ENCODE peak calls at places on chromosomes 11 and 22, in four cellular contexts. F is A549, C is thyroid gland, V is uterus. S is an unnamed sample.

GRCh38 chr22:26800858-26801257 is 143.5 kb downstream of the MIAT start:
- DNase-seq in F (peak; percentile 44), C (no peak), V (no peak), S (no peak)

GRCh38 chr11:32145282-32145681 is 54.4 kb downstream of the RCN1 start:
- DNase-seq in C (no peak), V (no peak), F (no peak), S (no peak)

GRCh38 chr11:60169264-60169915 is 13.5 kb downstream of the MS4A6A start:
- DNase-seq in C (no peak), V (no peak), F (peak; percentile 39), S (no peak)

GRCh38 chr22:50030315-50031188 is 18.0 kb upstream of the IL17REL start:
- DNase-seq in F (peak; percentile 85), C (peak; percentile 75), V (peak; percentile 74), S (peak; percentile 77)

GRCh38 chr11:130578738-130579368 is 130.4 kb downstream of the ADAMTS15 start:
- DNase-seq in V (no peak), C (no peak), F (no peak), S (no peak)

GRCh38 chr11:27061078-27061477 is 20.5 kb downstream of the BBOX1 start:
- DNase-seq in C (no peak), F (no peak), V (no peak), S (no peak)

GRCh38 chr11:66323684-66324083 is 6.8 kb upstream of the CD248 start:
- DNase-seq in C (no peak), V (no peak), F (no peak), S (no peak)

GRCh38 chr11:132838621-132839020 is 693.7 kb downstream of the OPCML start:
- DNase-seq in F (no peak), V (no peak), C (no peak), S (no peak)

GRCh38 chr11:120563698-120564572 is 52.4 kb downstream of the GRIK4 start:
- DNase-seq in V (no peak), F (no peak), C (peak; percentile 91), S (no peak)

GRCh38 chr22:29072193-29072978 is 449 bp upstream of the KREMEN1 start:
- DNase-seq in C (peak; percentile 99), F (peak; percentile 72), V (peak; percentile 87), S (peak; percentile 99)

GRCh38 chr11:115613986-115614625 is 109.9 kb upstream of the CADM1 start:
- DNase-seq in C (no peak), V (no peak), F (peak; percentile 42), S (no peak)

GRCh38 chr11:13117344-13117743 is 108.2 kb downstream of the RASSF10 start:
- DNase-seq in V (no peak), C (no peak), F (no peak), S (no peak)

GRCh38 chr11:13119928-13120520 is 110.9 kb downstream of the RASSF10 start:
- DNase-seq in F (no peak), C (no peak), V (no peak), S (no peak)

GRCh38 chr11:13119361-13119760 is 110.2 kb downstream of the RASSF10 start:
- DNase-seq in C (no peak), F (no peak), V (no peak), S (no peak)

GRCh38 chr11:13118194-13118593 is 109.1 kb downstream of the RASSF10 start:
- DNase-seq in F (peak; percentile 76), C (no peak), V (no peak), S (no peak)

DNA sequence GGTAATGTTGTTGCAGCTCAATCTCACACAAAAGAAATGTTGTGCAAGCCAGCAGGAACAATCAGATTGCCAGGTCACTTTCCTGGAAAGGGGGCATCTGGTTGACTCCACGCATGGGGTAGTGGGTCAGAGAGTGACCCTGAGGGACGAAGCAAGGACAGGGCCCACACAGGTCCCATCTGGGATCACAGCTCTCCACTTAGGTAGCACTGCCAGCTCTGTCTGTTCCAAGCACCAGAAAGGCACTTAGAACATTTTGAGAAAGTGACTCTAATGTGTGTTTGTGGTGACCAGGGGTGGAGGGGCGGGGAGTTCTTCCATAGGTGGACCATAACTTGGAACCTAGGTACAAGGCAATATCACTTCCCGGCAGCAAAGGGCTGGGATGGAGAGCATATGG is 109.6 kb downstream of the RASSF10 start:
- DNase-seq in C (no peak), V (no peak), F (no peak), S (no peak)
- TF ChIP-seq POLR2A in C (no peak), V (no peak), F (peak; percentile 6), S (no peak)

DNA sequence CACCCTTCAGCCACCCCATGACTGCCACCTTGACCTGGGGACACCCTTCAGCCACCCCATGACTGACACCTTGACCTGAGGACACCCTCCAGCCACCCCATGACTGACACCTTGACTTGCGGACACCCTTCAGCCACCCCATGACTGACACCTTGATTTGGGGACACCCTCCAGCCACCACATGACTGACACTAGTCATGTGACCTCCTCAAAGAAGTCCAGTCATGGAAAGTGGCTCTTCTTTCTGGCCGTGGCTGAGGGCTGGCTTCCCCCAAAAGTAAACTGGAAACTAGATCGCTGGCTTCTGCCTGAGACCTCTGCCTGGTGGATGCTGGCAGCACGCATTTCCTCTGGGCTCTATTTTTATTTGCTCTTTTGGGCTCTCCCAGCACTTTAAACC is 28.4 kb downstream of the ARFGAP2 start:
- DNase-seq in V (no peak), C (no peak), F (no peak), S (no peak)
- H3K4me1 ChIP-seq in V (peaks cover 3% of the 10 kb centered on the region), C (no peaks in the 10 kb centered on the region), F (no peaks in the 10 kb centered on the region), S (no peaks in the 10 kb centered on the region)

GRCh38 chr11:134634897-134635831 is 223.1 kb upstream of the B3GAT1 start:
- DNase-seq in F (no peak), C (no peak), V (no peak), S (no peak)
- H3K9me3 ChIP-seq in F (no peaks in the 10 kb centered on the region), C (no peaks in the 10 kb centered on the region), V (no peaks in the 10 kb centered on the region), S (no peaks in the 10 kb centered on the region)

DNA sequence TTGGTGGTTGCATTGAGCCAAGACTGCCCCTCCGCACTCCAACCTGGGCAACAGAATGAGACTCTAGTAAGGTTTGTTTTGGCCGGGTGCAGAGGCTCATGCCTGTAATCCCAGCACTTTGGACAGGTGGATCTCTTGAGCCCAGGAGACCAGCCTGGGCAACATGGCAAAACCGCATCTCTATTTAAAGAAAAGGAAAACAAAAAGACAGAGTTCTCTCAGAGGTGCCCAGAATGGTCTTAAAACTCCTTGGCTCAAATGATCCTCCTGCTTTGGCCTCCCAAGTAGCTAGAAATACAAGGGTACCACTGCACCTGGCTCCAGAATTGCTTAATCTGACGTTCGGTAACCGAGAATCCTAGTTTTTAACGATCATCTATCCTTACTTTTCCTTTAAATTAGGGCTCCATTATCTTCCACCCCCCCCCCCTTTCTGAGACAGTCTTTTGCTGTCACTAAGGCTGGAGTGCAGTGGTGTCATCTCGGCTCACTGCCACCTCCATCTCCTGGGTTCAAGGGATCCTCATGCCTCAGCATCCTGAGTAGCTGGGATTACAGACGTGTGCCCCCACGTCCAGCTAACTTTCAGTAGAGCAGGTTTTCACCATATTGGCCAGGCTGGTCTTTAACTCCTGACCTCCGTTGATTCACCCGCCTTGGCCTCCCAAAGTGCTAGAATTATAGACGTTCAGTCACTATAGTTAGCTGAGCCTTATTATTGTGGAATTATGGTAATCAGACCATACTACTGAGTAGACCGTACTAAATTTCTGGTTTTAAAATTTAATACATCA is 1.7 kb downstream of the RPS25 start:
- DNase-seq in F (no peak), V (no peak), C (no peak), S (no peak)
- TF ChIP-seq POLR2A in F (no peak), V (no peak), C (no peak), S (no peak)

GRCh38 chr11:75563501-75563977 is 1.5 kb downstream of the SERPINH1 start:
- DNase-seq in C (no peak), V (no peak), F (no peak), S (no peak)
- H3K4me1 ChIP-seq in C (peaks cover 31% of the 10 kb centered on the region), V (peaks cover 12% of the 10 kb centered on the region), F (peaks cover 51% of the 10 kb centered on the region), S (peaks cover 27% of the 10 kb centered on the region)

GRCh38 chr22:47276219-47276843 is 513.9 kb downstream of the TBC1D22A start:
- DNase-seq in C (peak; percentile 38), F (no peak), V (no peak), S (no peak)
- H3K9me3 ChIP-seq in C (no peaks in the 10 kb centered on the region), F (no peaks in the 10 kb centered on the region), V (no peaks in the 10 kb centered on the region), S (no peaks in the 10 kb centered on the region)